ENCODE peak calls at places on chromosomes 4 and X, in nine cellular contexts. R is Jurkat, Clone E6-1; G is SK-N-SH; J is AG09309; U is fibroblast of the aortic adventitia; Z is pancreas; D is AG04449; W is lung; E is GM06990. K is an unnamed sample.

GRCh38 chr4:83993774-83994173 is 457.9 kb downstream of the GPAT3 start:
- DNase-seq in R (peak; percentile 34), G (no peak), J (no peak), U (no peak), Z (no peak), D (no peak), W (no peak), E (no peak), K (no peak)

GRCh38 chr4:48175328-48175727 is 41.3 kb upstream of the TXK start:
- DNase-seq in R (no peak), G (no peak), J (no peak), U (no peak), Z (no peak), D (no peak), W (no peak), E (no peak), K (no peak)

GRCh38 chrX:2498781-2499302 is 1.9 kb downstream of the DHRSX start:
- DNase-seq in R (no peak), G (no peak), J (no peak), U (peak; percentile 34), Z (peak; percentile 59), D (no peak), W (no peak), E (no peak), K (peak; percentile 86)

GRCh38 chrX:2685886-2686285 is 5.2 kb upstream of the CD99 start:
- DNase-seq in R (no peak), G (no peak), J (no peak), U (no peak), Z (no peak), D (no peak), W (no peak), E (no peak), K (no peak)

GRCh38 chr4:168784786-168785461 is 225.1 kb downstream of the CBR4 start:
- DNase-seq in R (no peak), G (no peak), J (no peak), U (peak; percentile 67), Z (no peak), D (no peak), W (no peak), E (no peak), K (no peak)

GRCh38 chrX:119573840-119574393 is 446 bp upstream of the UBE2A start:
- DNase-seq in R (peak; percentile 6), G (peak; percentile 72), J (no peak), U (peak; percentile 55), Z (no peak), D (no peak), W (peak; percentile 37), E (no peak), K (peak; percentile 74)

GRCh38 chr4:74934822-74935326 is 2.0 kb downstream of the PARM1 start:
- DNase-seq in R (no peak), G (no peak), J (no peak), U (no peak), Z (no peak), D (no peak), W (no peak), E (no peak), K (peak; percentile 18)

GRCh38 chr4:171847751-171848150 is 34.5 kb downstream of the GALNTL6 start:
- DNase-seq in R (no peak), G (no peak), J (no peak), U (no peak), Z (no peak), D (no peak), W (no peak), E (no peak), K (no peak)

GRCh38 chr4:47468686-47469365 is 5.3 kb upstream of the COMMD8 start:
- DNase-seq in R (no peak), G (no peak), J (peak; percentile 11), U (peak; percentile 77), Z (no peak), D (no peak), W (no peak), E (no peak), K (peak; percentile 54)

GRCh38 chr4:110020139-110020538 is 107.5 kb downstream of the EGF start:
- DNase-seq in R (no peak), G (no peak), J (no peak), U (peak; percentile 20), Z (no peak), D (no peak), W (no peak), E (no peak), K (peak; percentile 65)

GRCh38 chr4:98771959-98772619 is 113.7 kb upstream of the TSPAN5 start:
- DNase-seq in R (no peak), G (no peak), J (no peak), U (no peak), Z (no peak), D (no peak), W (no peak), E (no peak), K (no peak)
- H3K4me3 ChIP-seq in R (no peak overlapping the region), G (no peak overlapping the region), J (no peak overlapping the region), U (no peak overlapping the region), Z (no peak overlapping the region), D (no peak overlapping the region), W (no peak overlapping the region), E (no peak overlapping the region), K (no peak overlapping the region)

GRCh38 chr4:142407569-142407968 is 438.5 kb downstream of the INPP4B start:
- DNase-seq in R (no peak), G (no peak), J (no peak), U (peak; percentile 37), Z (no peak), D (no peak), W (no peak), E (no peak), K (no peak)

GRCh38 chr4:142406917-142407501 is 439.1 kb downstream of the INPP4B start:
- DNase-seq in R (peak; percentile 19), G (no peak), J (no peak), U (peak; percentile 30), Z (no peak), D (no peak), W (no peak), E (no peak), K (no peak)

GRCh38 chr4:142404191-142404611 is 441.9 kb downstream of the INPP4B start:
- DNase-seq in R (no peak), G (no peak), J (no peak), U (peak; percentile 71), Z (no peak), D (no peak), W (no peak), E (no peak), K (no peak)

GRCh38 chr4:142405021-142405991 is 440.8 kb downstream of the INPP4B start:
- DNase-seq in R (peak; percentile 11), G (no peak), J (peak; percentile 67), U (peak; percentile 83), Z (no peak), D (no peak), W (peak; percentile 38), E (peak; percentile 23), K (no peak)

GRCh38 chr4:142406051-142406549 is 440.0 kb downstream of the INPP4B start:
- DNase-seq in R (no peak), G (no peak), J (no peak), U (peak; percentile 51), Z (no peak), D (no peak), W (no peak), E (peak; percentile 19), K (peak; percentile 7)
- H3K4me3 ChIP-seq in R (no peak overlapping the region), G (peak overlapping the region; percentile 13), J (no peak overlapping the region), U (peak overlapping the region; percentile 73), Z (peak overlapping the region; percentile 43), D (peak overlapping the region; percentile 7), W (no peak overlapping the region), E (no peak overlapping the region), K (no peak overlapping the region)

GRCh38 chr4:165627548-165627947 is 245.5 kb upstream of the TLL1 start:
- DNase-seq in R (no peak), G (no peak), J (no peak), U (no peak), Z (no peak), D (no peak), W (no peak), E (no peak), K (no peak)

GRCh38 chr4:165628572-165628971 is 244.5 kb upstream of the TLL1 start:
- DNase-seq in R (no peak), G (no peak), J (no peak), U (no peak), Z (no peak), D (no peak), W (no peak), E (no peak), K (no peak)

GRCh38 chr4:165625281-165625680 is 246.5 kb downstream of the CPE start:
- DNase-seq in R (no peak), G (no peak), J (no peak), U (peak; percentile 45), Z (no peak), D (no peak), W (no peak), E (no peak), K (no peak)

GRCh38 chr4:165627128-165627527 is 245.9 kb upstream of the TLL1 start:
- DNase-seq in R (no peak), G (no peak), J (no peak), U (no peak), Z (no peak), D (no peak), W (no peak), E (no peak), K (no peak)

DNA sequence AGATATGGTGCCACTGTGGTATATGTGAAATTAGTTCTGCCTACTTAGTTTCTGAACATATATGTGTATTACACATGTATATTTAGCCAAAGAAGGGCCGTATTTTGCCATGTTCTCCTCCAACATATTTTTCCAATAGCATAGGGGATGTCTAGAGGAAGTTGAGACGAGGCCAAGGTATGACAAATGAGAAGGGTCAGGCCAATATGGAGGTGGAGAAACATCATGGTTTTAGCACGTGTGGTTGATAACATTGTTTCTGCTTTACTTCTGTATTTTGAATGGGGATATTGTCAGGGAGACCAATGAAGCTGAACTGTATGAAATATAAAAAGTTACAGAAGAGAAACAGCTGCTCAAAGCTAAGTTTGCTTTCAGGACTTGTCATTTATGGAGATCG is 246.7 kb upstream of the TLL1 start:
- DNase-seq in R (no peak), G (no peak), J (no peak), U (peak; percentile 67), Z (no peak), D (no peak), W (no peak), E (no peak), K (no peak)
- H3K4me3 ChIP-seq in R (no peak overlapping the region), G (no peak overlapping the region), J (no peak overlapping the region), U (no peak overlapping the region), Z (no peak overlapping the region), D (no peak overlapping the region), W (no peak overlapping the region), E (no peak overlapping the region), K (no peak overlapping the region)

GRCh38 chrX:13885591-13885990 is 68.7 kb upstream of the GPM6B start:
- DNase-seq in R (no peak), G (no peak), J (no peak), U (no peak), Z (no peak), D (no peak), W (no peak), E (no peak), K (no peak)

GRCh38 chrX:13890806-13891205 is 73.9 kb upstream of the GPM6B start:
- DNase-seq in R (no peak), G (no peak), J (no peak), U (no peak), Z (no peak), D (no peak), W (no peak), E (no peak), K (no peak)

GRCh38 chrX:13891367-13892146 is 74.7 kb upstream of the GPM6B start:
- DNase-seq in R (no peak), G (no peak), J (no peak), U (no peak), Z (no peak), D (no peak), W (no peak), E (no peak), K (no peak)

GRCh38 chrX:13892856-13893255 is 76.0 kb upstream of the GPM6B start:
- DNase-seq in R (no peak), G (no peak), J (no peak), U (no peak), Z (no peak), D (no peak), W (no peak), E (no peak), K (no peak)

GRCh38 chrX:13888284-13888683 is 71.4 kb upstream of the GPM6B start:
- DNase-seq in R (no peak), G (no peak), J (no peak), U (no peak), Z (no peak), D (no peak), W (no peak), E (no peak), K (no peak)
- H3K4me3 ChIP-seq in R (no peak overlapping the region), G (no peak overlapping the region), J (no peak overlapping the region), U (no peak overlapping the region), Z (no peak overlapping the region), D (no peak overlapping the region), W (no peak overlapping the region), E (no peak overlapping the region), K (no peak overlapping the region)